ENCODE peak calls at places on chromosome 12, in ten cellular contexts. O is HuH-7; X is activated effector memory CD4-positive, alpha-beta T cell treated with anti-CD3 and anti-CD28 coated beads, Interleukin-2, amount 50 U/mL, for 16 hours; B is EL; R is stimulated activated CD4-positive, alpha-beta T cell treated with anti-CD3 and anti-CD28 coated beads, Interleukin-1b, Interleukin-23, amount 100 ng/mL, for 4 hours; Z is body of pancreas; J is astrocyte; C is K562; T is mucosa of descending colon; N is adrenal gland. E is an unnamed sample.

GRCh38 chr12:65123435-65124063 is 2.4 kb upstream of the WIF1 start:
- DNase-seq in O (peak), X (no peak), B (peak), R (no peak), Z (no peak), J (no peak), C (peak), T (peak), N (no peak), E (peak)

GRCh38 chr12:38614171-38614570 is 291.2 kb downstream of the CPNE8 start:
- DNase-seq in O (no peak), X (no peak), B (no peak), R (no peak), Z (no peak), J (no peak), C (no peak), T (no peak), N (no peak), E (no peak)

GRCh38 chr12:31752450-31752849 is 23.6 kb upstream of the AMN1 start:
- DNase-seq in O (no peak), X (no peak), B (no peak), R (no peak), Z (no peak), J (no peak), C (no peak), T (no peak), N (no peak), E (no peak)

GRCh38 chr12:88185988-88186387 is 43.9 kb downstream of the TMTC3 start:
- DNase-seq in O (no peak), X (no peak), B (peak), R (no peak), Z (no peak), J (peak), C (no peak), T (no peak), N (no peak), E (no peak)

GRCh38 chr12:86148612-86149011 is 107.6 kb downstream of the MGAT4C start:
- DNase-seq in O (no peak), X (no peak), B (no peak), R (no peak), Z (no peak), J (peak), C (no peak), T (no peak), N (no peak), E (no peak)

GRCh38 chr12:43336962-43337555 is 214.9 kb downstream of the ADAMTS20 start:
- DNase-seq in O (no peak), X (no peak), B (peak), R (no peak), Z (no peak), J (peak), C (peak), T (no peak), N (no peak), E (no peak)

GRCh38 chr12:121933522-121934317 is 15.3 kb downstream of the CFAP251 start:
- DNase-seq in O (no peak), X (no peak), B (peak), R (no peak), Z (no peak), J (peak), C (peak), T (no peak), N (peak), E (no peak)

GRCh38 chr12:111450676-111451075 is 45.0 kb downstream of the SH2B3 start:
- DNase-seq in O (no peak), X (no peak), B (no peak), R (no peak), Z (no peak), J (no peak), C (no peak), T (no peak), N (peak), E (no peak)

GRCh38 chr12:116524964-116525379 is 34.2 kb upstream of the MAP1LC3B2 start:
- DNase-seq in O (no peak), X (no peak), B (peak), R (no peak), Z (no peak), J (peak), C (no peak), T (no peak), N (no peak), E (no peak)

GRCh38 chr12:69151254-69151751 is 88.1 kb upstream of the CPSF6 start:
- DNase-seq in O (peak), X (no peak), B (no peak), R (no peak), Z (peak), J (no peak), C (no peak), T (peak), N (no peak), E (no peak)

GRCh38 chr12:45591635-45592034 is 137.9 kb upstream of the ARID2 start:
- DNase-seq in O (no peak), X (no peak), B (no peak), R (no peak), Z (no peak), J (no peak), C (no peak), T (peak), N (no peak), E (no peak)

GRCh38 chr12:88549929-88550328 is 30.3 kb downstream of the KITLG start:
- DNase-seq in O (no peak), X (no peak), B (no peak), R (no peak), Z (no peak), J (no peak), C (no peak), T (no peak), N (no peak), E (no peak)

GRCh38 chr12:115456946-115457689 is 773.1 kb upstream of the TBX3 start:
- DNase-seq in O (peak), X (no peak), B (no peak), R (no peak), Z (no peak), J (no peak), C (no peak), T (no peak), N (no peak), E (peak)

GRCh38 chr12:24991209-24992049 is 42.5 kb upstream of the BCAT1 start:
- DNase-seq in O (peak), X (no peak), B (peak), R (no peak), Z (no peak), J (peak), C (peak), T (peak), N (no peak), E (peak)

GRCh38 chr12:130428116-130428515 is 90.4 kb downstream of the PIWIL1 start:
- DNase-seq in O (no peak), X (no peak), B (no peak), R (no peak), Z (no peak), J (no peak), C (no peak), T (no peak), N (no peak), E (no peak)

GRCh38 chr12:130016986-130017385 is 113.2 kb upstream of the TMEM132D start:
- DNase-seq in O (no peak), X (peak), B (no peak), R (no peak), Z (no peak), J (no peak), C (no peak), T (no peak), N (no peak), E (no peak)

E was measured in HEK293T.